ENCODE peak calls at places on chromosomes 13 and 19, in five cellular contexts. Z, N, A, G and K are unnamed samples.

GRCh38 chr13:39784347-39784746 is 128.9 kb downstream of the COG6 start:
- DNase-seq in Z (no peak), N (peak; percentile 31), A (no peak), G (peak; percentile 51), K (peak; percentile 26)

GRCh38 chr13:107005577-107005976 is 437.6 kb upstream of the ARGLU1 start:
- DNase-seq in Z (no peak), N (no peak), A (no peak), G (no peak), K (no peak)

GRCh38 chr13:46571189-46571901 is 18.4 kb downstream of the LRCH1 start:
- DNase-seq in Z (no peak), N (peak; percentile 77), A (no peak), G (peak; percentile 70), K (peak; percentile 58)

GRCh38 chr13:105008606-105009005 is 1526.9 kb downstream of the EFNB2 start:
- DNase-seq in Z (no peak), N (no peak), A (no peak), G (peak; percentile 7), K (peak; percentile 64)

GRCh38 chr13:94318418-94318817 is 161.1 kb downstream of the DCT start:
- DNase-seq in Z (no peak), N (peak; percentile 48), A (no peak), G (peak; percentile 38), K (no peak)

GRCh38 chr13:111488466-111489132 is 168.2 kb downstream of the TEX29 start:
- DNase-seq in Z (no peak), N (no peak), A (no peak), G (no peak), K (no peak)

GRCh38 chr19:10612515-10613119 is 12.7 kb upstream of the SLC44A2 start:
- DNase-seq in Z (peak; percentile 66), N (no peak), A (peak; percentile 66), G (no peak), K (no peak)

GRCh38 chr19:49690073-49690655 is 752 bp upstream of the CPT1C start:
- DNase-seq in Z (no peak), N (no peak), A (no peak), G (no peak), K (no peak)

GRCh38 chr13:29753593-29754485 is 96.6 kb downstream of the UBL3 start:
- DNase-seq in Z (no peak), N (peak; percentile 49), A (no peak), G (no peak), K (peak; percentile 19)

GRCh38 chr19:927044-927706 is 1.3 kb downstream of the ARID3A start:
- DNase-seq in Z (peak; percentile 80), N (peak; percentile 56), A (no peak), G (peak; percentile 61), K (no peak)

GRCh38 chr13:71621152-71622124 is 245.6 kb downstream of the DACH1 start:
- DNase-seq in Z (no peak), N (no peak), A (no peak), G (no peak), K (no peak)

GRCh38 chr13:113972451-113973217 is 1.2 kb downstream of the C13orf46 start:
- DNase-seq in Z (peak; percentile 43), N (no peak), A (peak; percentile 1), G (no peak), K (no peak)

GRCh38 chr19:41373993-41374392 is 2.3 kb upstream of the TMEM91 start:
- DNase-seq in Z (peak; percentile 75), N (peak; percentile 91), A (peak; percentile 55), G (peak; percentile 87), K (peak; percentile 96)

GRCh38 chr19:37872383-37872782 is 34.0 kb downstream of the WDR87 start:
- DNase-seq in Z (no peak), N (no peak), A (no peak), G (peak; percentile 31), K (no peak)

GRCh38 chr19:47274891-47275865 is 493 bp downstream of the INAFM1 start:
- DNase-seq in Z (peak; percentile 75), N (peak; percentile 6), A (no peak), G (peak; percentile 31), K (peak; percentile 34)

GRCh38 chr19:21856751-21857150 is 20.8 kb upstream of the ZNF43 start:
- DNase-seq in Z (no peak), N (no peak), A (no peak), G (no peak), K (no peak)

GRCh38 chr19:45881909-45882528 is 3.9 kb downstream of the IRF2BP1 start:
- DNase-seq in Z (peak; percentile 76), N (no peak), A (no peak), G (no peak), K (no peak)

GRCh38 chr13:77028202-77028601 is 1.2 kb upstream of the FBXL3 start:
- DNase-seq in Z (no peak), N (peak; percentile 27), A (no peak), G (peak; percentile 60), K (peak; percentile 34)

GRCh38 chr13:74056829-74057564 is 77.2 kb downstream of the KLF12 start:
- DNase-seq in Z (no peak), N (no peak), A (no peak), G (peak; percentile 20), K (no peak)

GRCh38 chr19:58374200-58374599 is 6.6 kb downstream of the ZNF837 start:
- DNase-seq in Z (no peak), N (no peak), A (no peak), G (peak; percentile 45), K (no peak)

GRCh38 chr13:77859450-77859849 is 59.2 kb downstream of the EDNRB start:
- DNase-seq in Z (no peak), N (peak; percentile 71), A (no peak), G (peak; percentile 95), K (no peak)

GRCh38 chr13:46624353-46624752 is 71.4 kb downstream of the LRCH1 start:
- DNase-seq in Z (no peak), N (no peak), A (no peak), G (no peak), K (no peak)

GRCh38 chr19:54207908-54208783 is 7.5 kb downstream of the RPS9 start:
- DNase-seq in Z (peak; percentile 64), N (peak; percentile 58), A (no peak), G (peak; percentile 94), K (peak; percentile 58)

GRCh38 chr19:6773323-6773931 is 919 bp downstream of the VAV1 start:
- DNase-seq in Z (peak; percentile 85), N (no peak), A (no peak), G (no peak), K (no peak)

GRCh38 chr13:27791146-27791900 is 960 bp upstream of the GSX1 start:
- DNase-seq in Z (no peak), N (no peak), A (no peak), G (no peak), K (no peak)

GRCh38 chr13:27789495-27790303 is 2.6 kb upstream of the GSX1 start:
- DNase-seq in Z (no peak), N (no peak), A (no peak), G (no peak), K (no peak)

GRCh38 chr13:27791901-27792392 is 336 bp upstream of the GSX1 start:
- DNase-seq in Z (no peak), N (no peak), A (no peak), G (no peak), K (no peak)

GRCh38 chr13:27789153-27789494 is 3.2 kb upstream of the GSX1 start:
- DNase-seq in Z (no peak), N (no peak), A (no peak), G (no peak), K (no peak)

GRCh38 chr13:27790523-27790922 is 1.8 kb upstream of the GSX1 start:
- DNase-seq in Z (no peak), N (no peak), A (no peak), G (no peak), K (no peak)
- H3K4me3 ChIP-seq in Z (no peak overlapping the region), N (no peak overlapping the region), A (peak overlapping the region; percentile 64), G (no peak overlapping the region), K (no peak overlapping the region)

DNA sequence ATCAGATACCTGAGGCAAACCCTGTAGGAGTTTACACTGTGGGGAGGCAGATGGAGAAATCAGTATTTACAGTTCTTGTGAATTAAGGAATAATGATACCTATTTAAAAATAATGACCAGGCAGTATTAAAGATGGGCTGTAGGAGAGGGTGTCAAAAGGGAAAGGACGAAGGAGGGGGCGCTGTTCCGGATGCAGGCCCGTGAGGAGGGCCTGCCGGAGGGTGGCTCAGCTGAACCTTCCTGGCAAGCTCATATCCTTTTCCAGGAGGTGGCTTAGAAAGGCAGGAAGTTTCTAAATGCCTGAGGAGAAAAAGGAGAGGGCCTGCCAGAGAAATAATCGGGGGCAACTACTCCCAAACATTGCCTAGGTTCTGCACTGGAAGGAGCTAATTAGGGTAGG is 46.6 kb downstream of the MBNL2 start:
- DNase-seq in Z (no peak), N (no peak), A (no peak), G (peak; percentile 27), K (no peak)
- TF ChIP-seq CTCF in Z (no peak), N (no peak), A (no peak), G (peak; percentile 21), K (peak; percentile 14)

GRCh38 chr19:7941895-7942596 is 1.4 kb downstream of the TIMM44 start:
- DNase-seq in Z (peak; percentile 46), N (no peak), A (no peak), G (no peak), K (no peak)
- H3K4me3 ChIP-seq in Z (no peak overlapping the region), N (peak overlapping the region; percentile 92), A (peak overlapping the region; percentile 84), G (peak overlapping the region; percentile 94), K (no peak overlapping the region)

GRCh38 chr13:53198699-53199098 is 170.1 kb downstream of the OLFM4 start:
- DNase-seq in Z (no peak), N (no peak), A (no peak), G (no peak), K (no peak)

GRCh38 chr13:53200075-53200474 is 171.5 kb downstream of the OLFM4 start:
- DNase-seq in Z (peak; percentile 46), N (no peak), A (no peak), G (no peak), K (no peak)

GRCh38 chr13:53200498-53201453 is 172.2 kb downstream of the OLFM4 start:
- DNase-seq in Z (peak; percentile 52), N (peak; percentile 7), A (no peak), G (peak; percentile 3), K (no peak)

GRCh38 chr13:53204598-53204997 is 176.0 kb downstream of the OLFM4 start:
- DNase-seq in Z (no peak), N (no peak), A (no peak), G (no peak), K (no peak)

GRCh38 chr13:53201454-53202225 is 173.0 kb downstream of the OLFM4 start:
- DNase-seq in Z (peak; percentile 53), N (no peak), A (no peak), G (no peak), K (no peak)
- TF ChIP-seq CTCF in Z (no peak), N (no peak), A (no peak), G (no peak), K (no peak)

GRCh38 chr13:99256709-99257108 is 1.5 kb downstream of the GPR18 start:
- DNase-seq in Z (no peak), N (peak; percentile 87), A (no peak), G (peak; percentile 27), K (peak; percentile 20)
- H3K4me3 ChIP-seq in Z (no peak overlapping the region), N (no peak overlapping the region), A (no peak overlapping the region), G (no peak overlapping the region), K (no peak overlapping the region)

GRCh38 chr13:60329221-60329983 is 67.6 kb upstream of the TDRD3 start:
- DNase-seq in Z (no peak), N (peak; percentile 17), A (no peak), G (peak; percentile 55), K (peak; percentile 19)
- TF ChIP-seq CTCF in Z (no peak), N (peak; percentile 50), A (no peak), G (peak; percentile 47), K (peak; percentile 51)

GRCh38 chr19:4305253-4305612 is 835 bp downstream of the FSD1 start:
- DNase-seq in Z (no peak), N (no peak), A (no peak), G (no peak), K (no peak)
- H3K4me3 ChIP-seq in Z (no peak overlapping the region), N (no peak overlapping the region), A (no peak overlapping the region), G (no peak overlapping the region), K (peak overlapping the region; percentile 47)

GRCh38 chr19:12884202-12884601 is 2.8 kb downstream of the KLF1 start:
- DNase-seq in Z (no peak), N (no peak), A (no peak), G (no peak), K (no peak)
- TF ChIP-seq CTCF in Z (no peak), N (no peak), A (no peak), G (no peak), K (no peak)